ENCODE peak calls at places on chromosomes 2 and 18, in six cellular contexts. One of them, this sample, is unnamed.
A peak's percentile ranks its signal among the peaks of the same experiment; 100 is the strongest.

GRCh38 chr18:71625691-71626090 is 918.5 kb downstream of the CBLN2 start:
- DNase-seq in H7: no peak
- DNase-seq in iPS DF 6.9: no peak
- DNase-seq in choroid plexus epithelial cell: no peak
- DNase-seq in LoVo: no peak
- DNase-seq in adipocyte: no peak
- DNase-seq in this sample: no peak

GRCh38 chr2:220999351-220999750 is 572.8 kb downstream of the EPHA4 start:
- DNase-seq in H7: no peak
- DNase-seq in iPS DF 6.9: no peak
- DNase-seq in choroid plexus epithelial cell: no peak
- DNase-seq in LoVo: no peak
- DNase-seq in adipocyte: peak; percentile 7
- DNase-seq in this sample: no peak

GRCh38 chr2:40380721-40381120 is 71.2 kb downstream of the SLC8A1 start:
- DNase-seq in H7: no peak
- DNase-seq in iPS DF 6.9: no peak
- DNase-seq in choroid plexus epithelial cell: no peak
- DNase-seq in LoVo: no peak
- DNase-seq in adipocyte: no peak
- DNase-seq in this sample: no peak

GRCh38 chr2:160407393-160408204 is 86.0 kb downstream of the RBMS1 start:
- DNase-seq in H7: peak; percentile 87
- DNase-seq in iPS DF 6.9: no peak
- DNase-seq in choroid plexus epithelial cell: peak; percentile 76
- DNase-seq in LoVo: peak; percentile 27
- DNase-seq in adipocyte: peak; percentile 89
- DNase-seq in this sample: no peak

GRCh38 chr18:56171854-56172253 is 466.5 kb downstream of the TXNL1 start:
- DNase-seq in H7: no peak
- DNase-seq in iPS DF 6.9: no peak
- DNase-seq in choroid plexus epithelial cell: no peak
- DNase-seq in LoVo: no peak
- DNase-seq in adipocyte: no peak
- DNase-seq in this sample: no peak

GRCh38 chr2:47521666-47522285 is 118.8 kb downstream of the MSH2 start:
- DNase-seq in H7: peak; percentile 48
- DNase-seq in iPS DF 6.9: no peak
- DNase-seq in choroid plexus epithelial cell: no peak
- DNase-seq in LoVo: no peak
- DNase-seq in adipocyte: no peak
- DNase-seq in this sample: no peak

GRCh38 chr2:206164261-206164862 is 4.7 kb downstream of the EEF1B2 start:
- DNase-seq in H7: peak; percentile 46
- DNase-seq in iPS DF 6.9: peak; percentile 25
- DNase-seq in choroid plexus epithelial cell: peak; percentile 56
- DNase-seq in LoVo: peak; percentile 36
- DNase-seq in adipocyte: peak; percentile 81
- DNase-seq in this sample: peak; percentile 20

GRCh38 chr2:173264603-173265366 is 89.9 kb upstream of the CDCA7 start:
- DNase-seq in H7: no peak
- DNase-seq in iPS DF 6.9: peak; percentile 7
- DNase-seq in choroid plexus epithelial cell: no peak
- DNase-seq in LoVo: no peak
- DNase-seq in adipocyte: no peak
- DNase-seq in this sample: peak; percentile 39

GRCh38 chr2:179981085-179981484 is 26.0 kb downstream of the CWC22 start:
- DNase-seq in H7: no peak
- DNase-seq in iPS DF 6.9: no peak
- DNase-seq in choroid plexus epithelial cell: peak; percentile 66
- DNase-seq in LoVo: no peak
- DNase-seq in adipocyte: peak; percentile 52
- DNase-seq in this sample: no peak

GRCh38 chr18:13563390-13563805 is 163.0 kb downstream of the FAM210A start:
- DNase-seq in H7: no peak
- DNase-seq in iPS DF 6.9: no peak
- DNase-seq in choroid plexus epithelial cell: no peak
- DNase-seq in LoVo: no peak
- DNase-seq in adipocyte: no peak
- DNase-seq in this sample: no peak

GRCh38 chr2:128446866-128447537 is 128.3 kb upstream of the HS6ST1 start:
- DNase-seq in H7: peak; percentile 54
- DNase-seq in iPS DF 6.9: no peak
- DNase-seq in choroid plexus epithelial cell: no peak
- DNase-seq in LoVo: no peak
- DNase-seq in adipocyte: no peak
- DNase-seq in this sample: no peak

GRCh38 chr2:198414976-198415375 is 610.6 kb downstream of the PLCL1 start:
- DNase-seq in H7: no peak
- DNase-seq in iPS DF 6.9: no peak
- DNase-seq in choroid plexus epithelial cell: no peak
- DNase-seq in LoVo: no peak
- DNase-seq in adipocyte: no peak
- DNase-seq in this sample: no peak

GRCh38 chr18:48072428-48073204 is 142.2 kb upstream of the SMAD2 start:
- DNase-seq in H7: peak; percentile 57
- DNase-seq in iPS DF 6.9: no peak
- DNase-seq in choroid plexus epithelial cell: peak; percentile 9
- DNase-seq in LoVo: no peak
- DNase-seq in adipocyte: no peak
- DNase-seq in this sample: no peak

GRCh38 chr2:98134138-98134537 is 47.2 kb downstream of the VWA3B start:
- DNase-seq in H7: peak; percentile 69
- DNase-seq in iPS DF 6.9: no peak
- DNase-seq in choroid plexus epithelial cell: peak; percentile 31
- DNase-seq in LoVo: no peak
- DNase-seq in adipocyte: no peak
- DNase-seq in this sample: no peak

GRCh38 chr18:38415811-38416210 is 850.2 kb upstream of the CELF4 start:
- DNase-seq in H7: no peak
- DNase-seq in iPS DF 6.9: no peak
- DNase-seq in choroid plexus epithelial cell: no peak
- DNase-seq in LoVo: no peak
- DNase-seq in adipocyte: no peak
- DNase-seq in this sample: no peak

GRCh38 chr18:69945220-69946114 is 2.2 kb downstream of the CD226 start:
- DNase-seq in H7: no peak
- DNase-seq in iPS DF 6.9: no peak
- DNase-seq in choroid plexus epithelial cell: no peak
- DNase-seq in LoVo: no peak
- DNase-seq in adipocyte: no peak
- DNase-seq in this sample: no peak

GRCh38 chr2:149082781-149083180 is 44.3 kb downstream of the LYPD6B start:
- DNase-seq in H7: no peak
- DNase-seq in iPS DF 6.9: no peak
- DNase-seq in choroid plexus epithelial cell: no peak
- DNase-seq in LoVo: no peak
- DNase-seq in adipocyte: no peak
- DNase-seq in this sample: no peak

GRCh38 chr2:110852051-110852450 is 119.7 kb downstream of the ACOXL start:
- DNase-seq in H7: no peak
- DNase-seq in iPS DF 6.9: no peak
- DNase-seq in choroid plexus epithelial cell: no peak
- DNase-seq in LoVo: no peak
- DNase-seq in adipocyte: no peak
- DNase-seq in this sample: no peak

GRCh38 chr2:23564618-23564967 is 179.6 kb downstream of the KLHL29 start:
- DNase-seq in H7: no peak
- DNase-seq in iPS DF 6.9: no peak
- DNase-seq in choroid plexus epithelial cell: no peak
- DNase-seq in LoVo: no peak
- DNase-seq in adipocyte: peak; percentile 45
- DNase-seq in this sample: no peak

GRCh38 chr2:218892693-218893348 is 12.2 kb downstream of the WNT10A start:
- DNase-seq in H7: peak; percentile 93
- DNase-seq in iPS DF 6.9: no peak
- DNase-seq in choroid plexus epithelial cell: peak; percentile 37
- DNase-seq in LoVo: peak; percentile 92
- DNase-seq in adipocyte: peak; percentile 68
- DNase-seq in this sample: peak; percentile 38

GRCh38 chr2:149727927-149728326 is 140.4 kb upstream of the MMADHC start:
- DNase-seq in H7: no peak
- DNase-seq in iPS DF 6.9: no peak
- DNase-seq in choroid plexus epithelial cell: peak; percentile 66
- DNase-seq in LoVo: no peak
- DNase-seq in adipocyte: peak; percentile 45
- DNase-seq in this sample: no peak

GRCh38 chr2:201185863-201186262 is 2.9 kb downstream of the CASP10 start:
- DNase-seq in H7: no peak
- DNase-seq in iPS DF 6.9: no peak
- DNase-seq in choroid plexus epithelial cell: no peak
- DNase-seq in LoVo: no peak
- DNase-seq in adipocyte: no peak
- DNase-seq in this sample: no peak

GRCh38 chr2:88857951-88858406 is 166.5 kb downstream of the RPIA start:
- DNase-seq in H7: peak; percentile 57
- DNase-seq in iPS DF 6.9: no peak
- DNase-seq in choroid plexus epithelial cell: peak; percentile 93
- DNase-seq in LoVo: no peak
- DNase-seq in adipocyte: no peak
- DNase-seq in this sample: no peak

GRCh38 chr2:129192117-129192516 is 787.3 kb upstream of the RAB6C start:
- DNase-seq in H7: no peak
- DNase-seq in iPS DF 6.9: no peak
- DNase-seq in choroid plexus epithelial cell: no peak
- DNase-seq in LoVo: no peak
- DNase-seq in adipocyte: no peak
- DNase-seq in this sample: no peak

GRCh38 chr2:3585239-3586109 is 9.4 kb upstream of the COLEC11 start:
- DNase-seq in H7: peak; percentile 42
- DNase-seq in iPS DF 6.9: no peak
- DNase-seq in choroid plexus epithelial cell: peak; percentile 96
- DNase-seq in LoVo: no peak
- DNase-seq in adipocyte: no peak
- DNase-seq in this sample: no peak

GRCh38 chr2:114661926-114662670 is 219.7 kb downstream of the DPP10 start:
- DNase-seq in H7: peak; percentile 37
- DNase-seq in iPS DF 6.9: no peak
- DNase-seq in choroid plexus epithelial cell: no peak
- DNase-seq in LoVo: no peak
- DNase-seq in adipocyte: no peak
- DNase-seq in this sample: no peak

GRCh38 chr2:11264007-11264406 is 80.4 kb downstream of the ROCK2 start:
- DNase-seq in H7: no peak
- DNase-seq in iPS DF 6.9: no peak
- DNase-seq in choroid plexus epithelial cell: no peak
- DNase-seq in LoVo: no peak
- DNase-seq in adipocyte: no peak
- DNase-seq in this sample: no peak

GRCh38 chr2:223041527-223042109 is 10.4 kb upstream of the KCNE4 start:
- DNase-seq in H7: no peak
- DNase-seq in iPS DF 6.9: no peak
- DNase-seq in choroid plexus epithelial cell: peak; percentile 96
- DNase-seq in LoVo: peak; percentile 80
- DNase-seq in adipocyte: peak; percentile 98
- DNase-seq in this sample: no peak

GRCh38 chr2:67846341-67847070 is 216.3 kb downstream of the C1D start:
- DNase-seq in H7: peak; percentile 55
- DNase-seq in iPS DF 6.9: peak; percentile 74
- DNase-seq in choroid plexus epithelial cell: peak; percentile 99
- DNase-seq in LoVo: peak; percentile 73
- DNase-seq in adipocyte: peak; percentile 94
- DNase-seq in this sample: peak; percentile 61

GRCh38 chr2:48940606-48941005 is 185.1 kb upstream of the LHCGR start:
- DNase-seq in H7: no peak
- DNase-seq in iPS DF 6.9: no peak
- DNase-seq in choroid plexus epithelial cell: peak; percentile 70
- DNase-seq in LoVo: no peak
- DNase-seq in adipocyte: peak; percentile 7
- DNase-seq in this sample: no peak

GRCh38 chr2:45950606-45951005 is 299.1 kb downstream of the PRKCE start:
- DNase-seq in H7: no peak
- DNase-seq in iPS DF 6.9: no peak
- DNase-seq in choroid plexus epithelial cell: no peak
- DNase-seq in LoVo: no peak
- DNase-seq in adipocyte: no peak
- DNase-seq in this sample: no peak

GRCh38 chr2:241968417-241968816 is 98.9 kb downstream of the RTP5 start:
- DNase-seq in H7: no peak
- DNase-seq in iPS DF 6.9: no peak
- DNase-seq in choroid plexus epithelial cell: no peak
- DNase-seq in LoVo: no peak
- DNase-seq in adipocyte: no peak
- DNase-seq in this sample: no peak

GRCh38 chr2:190911813-190912212 is 31.2 kb downstream of the GLS start:
- DNase-seq in H7: no peak
- DNase-seq in iPS DF 6.9: no peak
- DNase-seq in choroid plexus epithelial cell: no peak
- DNase-seq in LoVo: no peak
- DNase-seq in adipocyte: peak; percentile 37
- DNase-seq in this sample: no peak

GRCh38 chr2:182642328-182642727 is 73.7 kb upstream of the DNAJC10 start:
- DNase-seq in H7: peak; percentile 31
- DNase-seq in iPS DF 6.9: no peak
- DNase-seq in choroid plexus epithelial cell: peak; percentile 88
- DNase-seq in LoVo: no peak
- DNase-seq in adipocyte: peak; percentile 53
- DNase-seq in this sample: no peak

GRCh38 chr2:16716944-16717343 is 51.3 kb upstream of the CYRIA start:
- DNase-seq in H7: no peak
- DNase-seq in iPS DF 6.9: no peak
- DNase-seq in choroid plexus epithelial cell: no peak
- DNase-seq in LoVo: no peak
- DNase-seq in adipocyte: no peak
- DNase-seq in this sample: no peak

GRCh38 chr18:48842259-48843061 is 108.3 kb downstream of the SMAD7 start:
- DNase-seq in H7: no peak
- DNase-seq in iPS DF 6.9: no peak
- DNase-seq in choroid plexus epithelial cell: peak; percentile 73
- DNase-seq in LoVo: no peak
- DNase-seq in adipocyte: no peak
- DNase-seq in this sample: no peak

GRCh38 chr2:28691774-28692281 is 59.8 kb upstream of the PPP1CB start:
- DNase-seq in H7: no peak
- DNase-seq in iPS DF 6.9: no peak
- DNase-seq in choroid plexus epithelial cell: peak; percentile 77
- DNase-seq in LoVo: peak; percentile 38
- DNase-seq in adipocyte: peak; percentile 57
- DNase-seq in this sample: no peak

GRCh38 chr2:209316141-209316540 is 107.7 kb upstream of the MAP2 start:
- DNase-seq in H7: no peak
- DNase-seq in iPS DF 6.9: no peak
- DNase-seq in choroid plexus epithelial cell: no peak
- DNase-seq in LoVo: no peak
- DNase-seq in adipocyte: no peak
- DNase-seq in this sample: no peak

GRCh38 chr2:129728251-129728972 is 251.1 kb upstream of the RAB6C start:
- DNase-seq in H7: no peak
- DNase-seq in iPS DF 6.9: no peak
- DNase-seq in choroid plexus epithelial cell: no peak
- DNase-seq in LoVo: no peak
- DNase-seq in adipocyte: no peak
- DNase-seq in this sample: no peak

GRCh38 chr18:79105455-79105854 is 36.3 kb downstream of the ATP9B start:
- DNase-seq in H7: no peak
- DNase-seq in iPS DF 6.9: no peak
- DNase-seq in choroid plexus epithelial cell: no peak
- DNase-seq in LoVo: no peak
- DNase-seq in adipocyte: no peak
- DNase-seq in this sample: no peak

This sample was measured in KG1.